ENCODE peak calls at places on chromosome 21, in four cellular contexts. X, G, V and I are unnamed samples.

GRCh38 chr21:17660862-17661261 is 48.2 kb upstream of the BTG3 start:
- DNase-seq in G (no peak), X (no peak), V (no peak), I (no peak)

GRCh38 chr21:44815852-44816628 is 1.8 kb downstream of the SUMO3 start:
- DNase-seq in V (no peak), X (peak; percentile 74), G (no peak), I (no peak)

GRCh38 chr21:29175408-29176147 is 45.1 kb downstream of the MAP3K7CL start:
- DNase-seq in X (no peak), G (no peak), V (no peak), I (no peak)

GRCh38 chr21:45763506-45763905 is 120.0 kb downstream of the PCBP3 start:
- DNase-seq in X (no peak), V (no peak), G (no peak), I (no peak)

GRCh38 chr21:45294509-45295291 is 7.0 kb upstream of the POFUT2 start:
- DNase-seq in X (peak; percentile 25), G (peak; percentile 31), V (no peak), I (no peak)

GRCh38 chr21:15495965-15496364 is 233.8 kb upstream of the USP25 start:
- DNase-seq in G (no peak), V (no peak), X (no peak), I (no peak)

GRCh38 chr21:35509004-35509704 is 460.1 kb upstream of the RUNX1 start:
- DNase-seq in V (no peak), G (no peak), X (no peak), I (no peak)

GRCh38 chr21:45937721-45938452 is 43.7 kb upstream of the COL6A1 start:
- DNase-seq in G (no peak), X (no peak), V (no peak), I (no peak)

GRCh38 chr21:16192900-16193299 is 463.1 kb downstream of the USP25 start:
- DNase-seq in X (no peak), G (no peak), V (no peak), I (no peak)

GRCh38 chr21:38911523-38912354 is 106.0 kb downstream of the ETS2 start:
- DNase-seq in G (no peak), V (no peak), X (no peak), I (no peak)

GRCh38 chr21:45450741-45451740 is 46.1 kb downstream of the COL18A1 start:
- DNase-seq in G (no peak), V (no peak), X (no peak), I (no peak)

GRCh38 chr21:28801906-28802305 is 190.8 kb downstream of the LTN1 start:
- DNase-seq in G (no peak), V (no peak), X (no peak), I (no peak)

GRCh38 chr21:45642122-45642813 is 1.3 kb upstream of the PCBP3 start:
- DNase-seq in X (no peak), V (no peak), G (no peak), I (no peak)

GRCh38 chr21:37378700-37379139 is 12.1 kb downstream of the DYRK1A start:
- DNase-seq in X (no peak), V (no peak), G (peak; percentile 60), I (no peak)

GRCh38 chr21:23111070-23111605 is 2112.9 kb downstream of the NCAM2 start:
- DNase-seq in X (no peak), V (no peak), G (no peak), I (no peak)

GRCh38 chr21:46060596-46061061 is 37.3 kb upstream of the COL6A2 start:
- DNase-seq in V (no peak), X (no peak), G (no peak), I (no peak)

GRCh38 chr21:38798481-38798882 is 7.2 kb upstream of the ETS2 start:
- DNase-seq in X (peak; percentile 40), V (peak; percentile 87), G (peak; percentile 94), I (no peak)

GRCh38 chr21:16194851-16195251 is 465.1 kb downstream of the USP25 start:
- DNase-seq in G (no peak), X (no peak), V (no peak), I (no peak)

GRCh38 chr21:45384656-45385548 is 20.1 kb upstream of the COL18A1 start:
- DNase-seq in X (no peak), G (no peak), V (no peak), I (no peak)

GRCh38 chr21:34530264-34530663 is 18.3 kb upstream of the KCNE1 start:
- DNase-seq in G (no peak), X (no peak), V (no peak), I (no peak)

GRCh38 chr21:43731891-43732711 is 13.2 kb downstream of the PDXK start:
- DNase-seq in G (no peak), V (no peak), X (no peak), I (no peak)
- TF ChIP-seq JUND in G (no peak), V (no peak), X (no peak), I (no peak)

GRCh38 chr21:26832513-26832912 is 12.7 kb downstream of the ADAMTS1 start:
- DNase-seq in X (no peak), V (no peak), G (no peak), I (no peak)
- TF ChIP-seq JUND in X (no peak), V (no peak), G (no peak), I (no peak)

DNA sequence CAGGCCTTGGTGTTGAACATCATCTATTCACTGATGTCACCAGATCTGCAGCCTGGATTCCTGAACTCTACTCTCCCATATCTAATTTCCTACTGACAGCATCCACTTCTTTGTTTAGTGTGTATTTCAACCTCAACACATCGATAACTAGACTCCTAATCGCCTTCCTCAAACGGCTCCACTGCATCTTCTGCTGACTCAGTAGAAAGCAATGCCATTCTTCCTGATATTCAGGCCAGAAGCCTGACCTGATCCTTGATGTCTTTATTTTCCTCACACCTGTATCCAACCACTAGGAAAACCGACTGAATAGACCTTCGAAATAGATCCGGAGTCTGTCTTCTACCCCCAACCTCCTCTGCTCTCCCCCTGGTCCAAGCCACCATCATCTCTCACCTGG is 466.9 kb downstream of the PCP4 start:
- DNase-seq in G (no peak), V (no peak), X (no peak), I (no peak)
- TF ChIP-seq JUND in G (no peak), V (no peak), X (no peak), I (peak; percentile 81)

GRCh38 chr21:41932576-41933258 is 21.1 kb downstream of the C2CD2 start:
- DNase-seq in G (peak; percentile 83), X (peak; percentile 75), V (peak; percentile 8), I (no peak)
- TF ChIP-seq JUND in G (peak; percentile 81), X (no peak), V (no peak), I (no peak)

GRCh38 chr21:31343030-31343510 is 991 bp downstream of the TIAM1 start:
- DNase-seq in V (no peak), G (no peak), X (no peak), I (peak; percentile 11)

GRCh38 chr21:31346256-31346821 is 2.3 kb upstream of the TIAM1 start:
- DNase-seq in V (no peak), X (no peak), G (no peak), I (no peak)

GRCh38 chr21:31340942-31341487 is 3.0 kb downstream of the TIAM1 start:
- DNase-seq in X (no peak), V (no peak), G (no peak), I (no peak)

GRCh38 chr21:31342328-31342727 is 1.7 kb downstream of the TIAM1 start:
- DNase-seq in V (no peak), G (no peak), X (no peak), I (no peak)

DNA sequence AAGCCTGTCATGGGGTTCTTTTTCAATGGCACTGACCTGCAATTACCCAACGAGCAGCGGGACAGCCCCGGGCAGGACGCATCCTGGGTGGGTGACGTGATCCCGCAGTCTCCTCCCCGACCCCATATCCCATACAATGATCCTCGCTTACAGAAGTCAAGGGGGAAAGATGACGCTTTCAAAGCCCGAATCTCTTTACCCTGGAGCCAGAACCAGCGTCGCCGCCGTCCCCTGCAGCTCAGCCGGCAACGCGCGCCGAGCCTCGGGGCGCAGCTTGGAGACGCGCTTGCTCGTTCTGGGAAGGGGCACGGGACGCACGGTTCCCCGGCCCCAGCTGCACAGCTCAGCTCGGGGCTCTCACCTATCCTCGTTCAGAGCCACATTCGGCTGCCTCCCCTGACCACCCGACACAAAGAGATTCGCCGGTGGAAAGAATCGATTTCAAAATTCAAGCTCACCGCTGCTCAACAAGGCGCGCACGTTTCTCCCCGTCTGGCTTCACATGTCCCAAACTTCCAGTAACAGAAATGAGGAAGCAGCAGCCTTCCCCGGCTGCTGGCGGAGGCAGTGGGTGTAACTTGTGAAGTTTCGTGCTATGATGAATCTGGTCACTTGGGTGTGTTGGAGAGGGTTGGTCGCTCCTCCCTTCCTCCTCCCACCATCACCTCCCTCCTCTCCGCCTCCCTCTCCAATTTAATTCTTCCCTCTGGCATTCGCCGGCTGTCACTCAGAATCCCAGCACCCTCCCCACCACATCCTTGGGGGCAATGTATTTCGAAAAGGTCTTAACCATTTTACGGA is at the start of gene TIAM1:
- DNase-seq in G (no peak), V (no peak), X (peak; percentile 64), I (peak; percentile 86)
- TF ChIP-seq JUND in G (no peak), V (no peak), X (no peak), I (no peak)

GRCh38 chr21:33257404-33257803 is 8.8 kb upstream of the IL10RB start:
- DNase-seq in V (no peak), X (no peak), G (no peak), I (no peak)

GRCh38 chr21:33261635-33262034 is 4.5 kb upstream of the IL10RB start:
- DNase-seq in X (no peak), G (no peak), V (no peak), I (no peak)

GRCh38 chr21:33258475-33258874 is 7.7 kb upstream of the IL10RB start:
- DNase-seq in X (no peak), V (no peak), G (no peak), I (no peak)

GRCh38 chr21:33259995-33260394 is 6.2 kb upstream of the IL10RB start:
- DNase-seq in X (no peak), V (no peak), G (no peak), I (no peak)

DNA sequence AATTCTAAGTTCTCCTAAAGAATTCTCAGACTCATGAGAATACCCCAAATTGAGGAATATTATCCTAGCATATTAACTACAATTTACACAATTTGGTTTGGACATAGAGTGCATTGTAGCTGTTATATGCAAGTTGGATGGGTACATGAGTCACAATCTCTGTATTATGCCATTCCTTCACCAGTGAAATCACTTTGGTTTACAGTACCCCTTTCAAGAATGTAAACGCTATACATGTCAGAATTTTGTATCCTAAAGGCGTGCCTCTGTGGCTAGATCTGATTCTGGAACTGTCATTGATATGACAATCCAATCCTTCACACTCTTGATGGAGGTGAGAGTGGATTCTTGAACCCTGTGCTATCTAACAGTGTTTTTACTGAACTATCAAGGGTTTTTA is 6.7 kb upstream of the IL10RB start:
- DNase-seq in X (no peak), G (no peak), V (no peak), I (no peak)
- TF ChIP-seq JUND in X (no peak), G (no peak), V (no peak), I (no peak)

GRCh38 chr21:25955646-25956045 is 214.9 kb downstream of the APP start:
- DNase-seq in X (no peak), V (no peak), G (no peak), I (no peak)
- TF ChIP-seq JUND in X (no peak), V (no peak), G (no peak), I (no peak)

DNA sequence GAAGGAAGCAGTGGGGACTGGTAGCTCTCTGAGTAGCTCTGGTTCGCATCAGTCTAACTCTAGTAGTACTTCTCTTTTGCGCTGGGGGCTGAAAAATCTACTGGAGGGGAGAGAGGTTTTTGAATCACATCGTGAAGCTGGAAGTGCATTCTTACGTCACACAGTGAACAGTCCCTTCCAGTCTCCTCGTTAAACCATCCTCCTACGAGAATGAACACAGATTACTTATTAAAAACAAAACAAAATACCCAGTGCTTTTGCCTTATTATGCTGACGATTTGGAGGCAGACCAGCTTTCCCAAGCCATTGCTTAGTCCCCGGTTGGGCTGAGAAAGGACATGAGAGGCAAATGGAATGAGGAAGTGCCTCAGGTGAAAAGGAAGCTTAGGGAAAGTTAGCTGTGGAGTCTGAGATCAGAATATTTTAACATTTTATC is 16.1 kb downstream of the HUNK start:
- DNase-seq in V (no peak), X (peak; percentile 43), G (no peak), I (peak; percentile 46)
- TF ChIP-seq JUND in V (no peak), X (no peak), G (no peak), I (no peak)